ENCODE peak calls at places on chromosomes 2 and 18, in eight cellular contexts. M is upper lobe of right lung, P is breast epithelium, C is ovary, B is brain microvascular endothelial cell, G is stomach, U is testis, O is coronary artery. Y is an unnamed sample.

GRCh38 chr2:7375901-7376300 is 458.7 kb downstream of the RNF144A start:
- DNase-seq in M (no peak), P (no peak), C (no peak), B (no peak), G (no peak), U (no peak), O (no peak), Y (no peak)

GRCh38 chr2:33214436-33214835 is 262.0 kb upstream of the RASGRP3 start:
- DNase-seq in M (no peak), P (no peak), C (no peak), B (peak), G (peak), U (no peak), O (no peak), Y (no peak)

GRCh38 chr2:235263205-235264120 is 230.4 kb upstream of the AGAP1 start:
- DNase-seq in M (peak), P (peak), C (peak), B (peak), G (peak), U (peak), O (no peak), Y (peak)

GRCh38 chr2:200592414-200593075 is 6.7 kb downstream of the AOX1 start:
- DNase-seq in M (no peak), P (no peak), C (no peak), B (peak), G (no peak), U (no peak), O (no peak), Y (no peak)

GRCh38 chr2:242010567-242011513 is 141.3 kb downstream of the RTP5 start:
- DNase-seq in M (no peak), P (no peak), C (no peak), B (no peak), G (no peak), U (no peak), O (peak), Y (no peak)

GRCh38 chr2:96601382-96602292 is 36.5 kb downstream of the KANSL3 start:
- DNase-seq in M (no peak), P (no peak), C (no peak), B (no peak), G (peak), U (no peak), O (no peak), Y (no peak)

GRCh38 chr18:75216212-75216925 is 5.8 kb downstream of the TSHZ1 start:
- DNase-seq in M (no peak), P (no peak), C (no peak), B (no peak), G (no peak), U (no peak), O (no peak), Y (no peak)

GRCh38 chr2:52934354-52934898 is 833.2 kb upstream of the CHAC2 start:
- DNase-seq in M (no peak), P (peak), C (no peak), B (peak), G (no peak), U (no peak), O (no peak), Y (no peak)

GRCh38 chr2:121489284-121489683 is 41.4 kb upstream of the RNU4ATAC start:
- DNase-seq in M (no peak), P (no peak), C (no peak), B (no peak), G (peak), U (peak), O (no peak), Y (no peak)

GRCh38 chr2:68316091-68316490 is 3.7 kb downstream of the CNRIP1 start:
- DNase-seq in M (no peak), P (no peak), C (no peak), B (no peak), G (no peak), U (no peak), O (no peak), Y (no peak)
- TF ChIP-seq CTCF in M (no peak), P (no peak), C (no peak), B (no peak), G (no peak), U (no peak), O (no peak), Y (no peak)

GRCh38 chr2:19863303-19864041 is 38.3 kb downstream of the TTC32 start:
- DNase-seq in M (peak), P (no peak), C (peak), B (peak), G (peak), U (peak), O (peak), Y (peak)
- H3K4me3 ChIP-seq in M (no peak), P (peak), C (no peak), B (peak), G (peak), U (no peak), O (peak), Y (no peak)

GRCh38 chr2:10028407-10028987 is 14.9 kb upstream of the KLF11 start:
- DNase-seq in M (no peak), P (no peak), C (no peak), B (no peak), G (no peak), U (no peak), O (no peak), Y (no peak)
- H3K27ac ChIP-seq in M (peak), P (no peak), C (no peak), B (no peak), G (no peak), U (no peak), O (no peak), Y (no peak)

DNA sequence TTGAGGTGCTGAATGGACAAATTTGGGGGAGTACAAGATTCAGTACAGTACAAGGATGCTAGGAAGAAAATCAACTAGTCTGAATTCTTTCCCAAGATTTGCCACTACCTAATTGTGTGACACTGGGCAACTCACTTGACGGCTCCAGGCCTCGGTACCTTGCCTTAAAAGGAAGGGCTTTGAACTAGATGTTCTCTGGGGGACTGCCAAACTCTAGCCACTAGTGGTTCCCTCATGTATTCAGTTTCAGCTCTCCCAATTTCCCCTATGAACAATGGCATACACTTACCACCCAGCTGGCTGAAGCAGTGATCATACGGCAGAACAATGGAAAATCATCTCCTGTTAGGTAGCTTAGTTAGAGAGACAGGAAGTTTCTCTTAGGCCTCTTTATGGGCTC is 73.4 kb downstream of the VWC2L start:
- DNase-seq in M (no peak), P (no peak), C (no peak), B (no peak), G (no peak), U (no peak), O (no peak), Y (no peak)
- TF ChIP-seq CTCF in M (no peak), P (no peak), C (no peak), B (no peak), G (no peak), U (no peak), O (no peak), Y (no peak)

DNA sequence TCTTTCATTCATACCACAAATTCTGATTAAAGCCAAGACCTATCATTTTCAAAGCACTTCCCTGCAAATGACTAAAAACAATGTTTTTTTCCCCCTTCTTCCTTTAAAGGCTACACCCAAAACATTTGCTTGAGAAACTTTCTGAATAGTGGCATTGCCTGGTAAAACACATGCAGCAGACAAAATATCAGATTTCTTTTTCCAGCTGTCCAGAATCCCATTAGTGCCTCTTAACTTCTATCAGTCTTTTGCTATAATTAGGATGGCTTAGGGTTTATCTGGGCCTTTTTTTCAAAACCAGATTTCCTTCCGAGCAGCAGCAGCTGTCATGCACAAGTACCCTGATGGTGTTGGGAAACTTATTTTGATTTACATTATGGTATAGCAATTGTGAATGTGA is 50.6 kb downstream of the ALPK2 start:
- DNase-seq in M (no peak), P (no peak), C (no peak), B (peak), G (no peak), U (no peak), O (no peak), Y (no peak)
- H3K4me3 ChIP-seq in M (no peak), P (no peak), C (no peak), B (peak), G (no peak), U (no peak), O (no peak), Y (no peak)

DNA sequence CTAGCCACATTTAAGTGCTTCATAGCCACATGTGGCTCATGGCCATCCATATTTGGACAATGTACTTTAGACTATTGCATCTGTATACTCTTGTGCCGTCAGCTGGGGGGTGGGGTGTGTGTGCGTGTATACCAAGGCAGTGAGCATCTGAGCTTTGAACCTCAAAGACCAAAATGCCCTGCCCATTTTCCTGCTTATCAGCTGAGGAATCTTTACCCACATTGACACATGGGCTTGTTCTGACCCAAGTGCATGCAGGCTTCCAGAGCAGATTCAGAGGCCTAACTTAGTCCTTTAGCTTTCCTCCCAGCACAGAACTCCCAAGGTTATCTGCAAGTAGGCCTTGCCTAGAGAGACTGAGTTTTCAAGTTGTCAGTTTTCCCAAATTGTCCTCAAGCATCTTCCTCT is 11.1 kb upstream of the MOCOS start:
- DNase-seq in M (no peak), P (no peak), C (no peak), B (no peak), G (no peak), U (no peak), O (no peak), Y (no peak)
- H3K27ac ChIP-seq in M (no peak), P (no peak), C (no peak), B (no peak), G (no peak), U (no peak), O (no peak), Y (no peak)

GRCh38 chr2:12412898-12413305 is 303.8 kb upstream of the TRIB2 start:
- DNase-seq in M (no peak), P (no peak), C (no peak), B (peak), G (no peak), U (no peak), O (no peak), Y (no peak)

GRCh38 chr2:12417811-12418210 is 298.9 kb upstream of the TRIB2 start:
- DNase-seq in M (no peak), P (no peak), C (no peak), B (no peak), G (no peak), U (no peak), O (no peak), Y (no peak)

GRCh38 chr2:12421061-12421460 is 295.7 kb upstream of the TRIB2 start:
- DNase-seq in M (no peak), P (no peak), C (no peak), B (no peak), G (no peak), U (no peak), O (no peak), Y (no peak)

GRCh38 chr2:12419803-12420202 is 296.9 kb upstream of the TRIB2 start:
- DNase-seq in M (no peak), P (no peak), C (no peak), B (no peak), G (no peak), U (no peak), O (no peak), Y (no peak)

DNA sequence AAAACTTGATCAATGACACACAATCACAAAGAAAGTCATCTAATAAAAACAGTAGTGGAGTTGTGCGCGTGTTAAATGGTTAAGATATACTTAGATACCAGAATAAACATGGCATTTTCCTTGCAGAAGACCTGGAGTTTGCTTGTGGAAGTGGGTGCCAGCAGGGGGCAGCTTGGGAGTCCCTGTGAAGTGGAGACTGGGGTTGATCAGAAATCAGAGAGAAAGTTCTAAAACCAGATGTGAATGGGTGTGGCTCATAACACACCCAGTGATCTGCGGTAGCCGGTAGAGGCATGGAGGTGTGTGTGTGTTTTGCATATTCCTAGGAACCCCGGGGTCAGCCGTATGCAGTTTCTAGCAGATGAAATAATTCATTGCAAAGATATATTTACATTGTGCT is 300.1 kb upstream of the TRIB2 start:
- DNase-seq in M (peak), P (no peak), C (peak), B (peak), G (peak), U (peak), O (no peak), Y (peak)
- TF ChIP-seq CTCF in M (peak), P (no peak), C (peak), B (peak), G (peak), U (peak), O (no peak), Y (peak)